ENCODE peak calls at places on chromosomes 12 and 14, in eight cellular contexts. I is RKO; L is cardiac fibroblast; P is GM04503; B is stimulated activated CD4-positive, alpha-beta T cell treated with anti-CD3 and anti-CD28 coated beads, Interleukin-1b, Interleukin-23, amount 100 ng/mL, for 24 hours; H is D341Med; N is GM04504; Y is CD4-positive, alpha-beta memory T cell. M is an unnamed sample.

GRCh38 chr12:64757778-64758177 is 1.4 kb downstream of the GNS start:
- DNase-seq in Y (no peak), B (no peak), I (no peak), H (no peak), P (no peak), L (no peak), N (no peak), M (no peak)

GRCh38 chr12:47741340-47741703 is 16.0 kb upstream of the ENDOU start:
- DNase-seq in N (no peak), H (no peak), B (no peak), P (no peak), L (peak), I (no peak), Y (peak), M (no peak)

GRCh38 chr12:23185346-23185745 is 560.4 kb downstream of the ETNK1 start:
- DNase-seq in L (no peak), I (no peak), H (no peak), P (no peak), Y (no peak), N (no peak), B (no peak), M (no peak)

GRCh38 chr14:95507174-95507573 is 9.3 kb downstream of the SYNE3 start:
- DNase-seq in L (peak), Y (no peak), H (no peak), I (no peak), N (peak), P (peak), B (no peak), M (no peak)

GRCh38 chr12:89949457-89950195 is 241.0 kb upstream of the ATP2B1 start:
- DNase-seq in H (no peak), I (peak), B (no peak), Y (peak), N (peak), P (peak), L (peak), M (no peak)

GRCh38 chr12:113239811-113240331 is 18.6 kb downstream of the TPCN1 start:
- DNase-seq in P (no peak), L (peak), N (no peak), I (no peak), H (peak), Y (no peak), B (no peak), M (no peak)

GRCh38 chr12:104910196-104910840 is 47.8 kb downstream of the SLC41A2 start:
- DNase-seq in N (no peak), B (no peak), L (peak), P (no peak), I (no peak), H (no peak), Y (no peak), M (no peak)

GRCh38 chr12:53561590-53561953 is 54.3 kb upstream of the NPFF start:
- DNase-seq in H (no peak), Y (no peak), P (peak), I (peak), N (peak), B (no peak), L (peak), M (peak)

GRCh38 chr12:5898874-5899273 is 46.2 kb downstream of the ANO2 start:
- DNase-seq in N (no peak), B (no peak), Y (no peak), I (no peak), L (no peak), H (no peak), P (no peak), M (no peak)

GRCh38 chr12:123034865-123035264 is 54.4 kb downstream of the ARL6IP4 start:
- DNase-seq in B (no peak), L (no peak), P (no peak), H (no peak), I (peak), Y (no peak), N (peak), M (no peak)

GRCh38 chr12:67414011-67414715 is 145.0 kb downstream of the CAND1 start:
- DNase-seq in Y (no peak), P (no peak), B (no peak), H (no peak), N (no peak), I (no peak), L (no peak), M (no peak)

GRCh38 chr12:46208370-46208769 is 60.5 kb downstream of the SLC38A1 start:
- DNase-seq in H (no peak), P (no peak), Y (no peak), I (no peak), N (no peak), B (no peak), L (no peak), M (no peak)

GRCh38 chr14:98501836-98502235 is 770.2 kb downstream of the BCL11B start:
- DNase-seq in N (no peak), Y (no peak), B (no peak), I (no peak), P (no peak), L (no peak), H (no peak), M (no peak)

GRCh38 chr14:24436355-24437019 is 6.1 kb downstream of the SDR39U1 start:
- DNase-seq in B (no peak), Y (peak), L (peak), P (peak), N (peak), I (peak), H (peak), M (peak)

GRCh38 chr14:99769799-99770198 is 23.4 kb upstream of the EML1 start:
- DNase-seq in Y (no peak), N (no peak), L (no peak), P (no peak), I (no peak), B (no peak), H (no peak), M (no peak)

GRCh38 chr12:45726594-45727300 is 2.8 kb upstream of the ARID2 start:
- DNase-seq in P (no peak), B (peak), Y (peak), H (peak), L (peak), N (no peak), I (peak), M (no peak)

GRCh38 chr14:104551851-104552737 is 27.5 kb upstream of the C14orf180 start:
- DNase-seq in Y (no peak), H (no peak), B (no peak), I (no peak), N (no peak), P (no peak), L (no peak), M (no peak)

GRCh38 chr12:79415754-79416435 is 274.9 kb downstream of the PAWR start:
- DNase-seq in B (no peak), P (no peak), L (peak), N (no peak), H (no peak), Y (no peak), I (no peak), M (no peak)

GRCh38 chr14:71606064-71606463 is 326.2 kb upstream of the RGS6 start:
- DNase-seq in N (no peak), I (no peak), L (no peak), B (no peak), Y (no peak), H (no peak), P (no peak), M (no peak)